ENCODE peak calls at places on chromosomes 5 and 9, in seven cellular contexts. Y, A, G, K, E, Q and H are unnamed samples.

GRCh38 chr9:80204054-80204453 is 632.3 kb downstream of the TLE4 start:
- DNase-seq in K (peak), E (no peak), Q (no peak), G (no peak), Y (peak), A (no peak), H (no peak)

GRCh38 chr5:43303242-43303641 is 10.0 kb downstream of the HMGCS1 start:
- DNase-seq in Q (no peak), G (no peak), E (no peak), Y (no peak), K (peak), A (no peak), H (no peak)

GRCh38 chr5:160021818-160022446 is 13.0 kb downstream of the TTC1 start:
- DNase-seq in A (peak), K (peak), G (peak), Q (no peak), E (peak), Y (peak), H (peak)

GRCh38 chr5:10214036-10214435 is 35.7 kb downstream of the ATPSCKMT start:
- DNase-seq in E (no peak), G (no peak), Q (no peak), Y (no peak), A (no peak), K (no peak), H (no peak)

GRCh38 chr9:136700959-136701664 is 11.3 kb upstream of the DIPK1B start:
- DNase-seq in E (no peak), G (no peak), A (no peak), Q (no peak), Y (peak), K (no peak), H (no peak)

GRCh38 chr5:3741372-3741770 is 145.7 kb downstream of the IRX1 start:
- DNase-seq in A (no peak), Q (no peak), G (no peak), K (no peak), Y (no peak), E (no peak), H (no peak)

GRCh38 chr5:73706963-73707362 is 81.0 kb downstream of the ARHGEF28 start:
- DNase-seq in E (no peak), Q (no peak), A (no peak), G (no peak), Y (peak), K (peak), H (no peak)

GRCh38 chr9:77999231-77999631 is 32.4 kb downstream of the GNAQ start:
- DNase-seq in E (no peak), Y (peak), Q (no peak), K (peak), G (no peak), A (no peak), H (no peak)

GRCh38 chr5:181188700-181189362 is 16.2 kb downstream of the TRIM7 start:
- DNase-seq in E (peak), G (peak), Q (no peak), K (peak), Y (peak), A (peak), H (peak)

GRCh38 chr5:96282020-96282419 is 151.0 kb downstream of the PCSK1 start:
- DNase-seq in K (peak), A (no peak), E (no peak), Q (no peak), G (no peak), Y (no peak), H (no peak)

GRCh38 chr5:96278995-96279394 is 154.1 kb downstream of the PCSK1 start:
- DNase-seq in E (no peak), Q (no peak), A (no peak), K (no peak), Y (no peak), G (no peak), H (no peak)

GRCh38 chr5:96279796-96280542 is 153.1 kb downstream of the PCSK1 start:
- DNase-seq in A (no peak), Y (peak), Q (no peak), G (no peak), K (peak), E (no peak), H (no peak)

GRCh38 chr5:96283589-96283988 is 149.5 kb downstream of the PCSK1 start:
- DNase-seq in Q (no peak), Y (no peak), A (no peak), G (no peak), E (no peak), K (no peak), H (no peak)

GRCh38 chr5:96280946-96281393 is 152.1 kb downstream of the PCSK1 start:
- DNase-seq in Q (no peak), E (no peak), A (no peak), Y (no peak), G (no peak), K (no peak), H (no peak)
- H4K8ac ChIP-seq in Q (no peak), E (no peak), A (no peak), Y (no peak), G (no peak), K (no peak), H (no peak)

GRCh38 chr5:150641826-150642566 is 1.5 kb downstream of the SYNPO start:
- DNase-seq in Q (no peak), A (no peak), Y (no peak), E (no peak), G (peak), K (peak), H (no peak)
- H4K8ac ChIP-seq in Q (no peak), A (no peak), Y (peak), E (no peak), G (peak), K (peak), H (no peak)

GRCh38 chr9:21519855-21520434 is 37.8 kb upstream of the IFNE start:
- DNase-seq in Y (no peak), Q (no peak), E (no peak), K (no peak), G (no peak), A (no peak), H (no peak)

GRCh38 chr9:21520501-21521228 is 38.6 kb upstream of the IFNE start:
- DNase-seq in A (no peak), Q (no peak), E (no peak), K (no peak), G (no peak), Y (no peak), H (no peak)

GRCh38 chr9:21521448-21521847 is 39.3 kb upstream of the IFNE start:
- DNase-seq in Q (no peak), G (no peak), A (no peak), E (no peak), Y (no peak), K (no peak), H (no peak)

GRCh38 chr9:21513431-21513830 is 31.3 kb upstream of the IFNE start:
- DNase-seq in K (no peak), Y (peak), E (no peak), G (no peak), Q (no peak), A (no peak), H (no peak)

DNA sequence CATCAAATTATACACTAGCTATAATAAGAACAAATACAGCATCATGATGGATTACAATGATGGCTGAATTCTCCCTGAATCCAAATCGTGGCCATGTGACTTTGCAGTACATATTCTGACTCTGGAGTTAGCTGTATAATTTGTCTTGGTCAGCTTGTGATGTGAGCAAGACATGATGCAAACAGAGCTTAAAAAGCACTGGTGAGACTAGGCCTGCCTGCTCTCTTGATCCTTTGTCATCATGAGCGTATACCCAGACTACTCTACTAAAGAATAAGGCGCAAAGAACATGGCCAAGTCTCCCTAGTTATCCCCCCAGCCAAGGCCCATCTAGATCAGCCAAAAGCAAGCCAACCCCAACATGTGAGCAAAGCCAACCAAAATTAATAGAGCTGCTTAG is 34.7 kb upstream of the IFNE start:
- DNase-seq in A (no peak), G (no peak), K (no peak), Q (no peak), Y (peak), E (no peak), H (no peak)
- H4K8ac ChIP-seq in A (no peak), G (no peak), K (no peak), Q (no peak), Y (no peak), E (no peak), H (no peak)

DNA sequence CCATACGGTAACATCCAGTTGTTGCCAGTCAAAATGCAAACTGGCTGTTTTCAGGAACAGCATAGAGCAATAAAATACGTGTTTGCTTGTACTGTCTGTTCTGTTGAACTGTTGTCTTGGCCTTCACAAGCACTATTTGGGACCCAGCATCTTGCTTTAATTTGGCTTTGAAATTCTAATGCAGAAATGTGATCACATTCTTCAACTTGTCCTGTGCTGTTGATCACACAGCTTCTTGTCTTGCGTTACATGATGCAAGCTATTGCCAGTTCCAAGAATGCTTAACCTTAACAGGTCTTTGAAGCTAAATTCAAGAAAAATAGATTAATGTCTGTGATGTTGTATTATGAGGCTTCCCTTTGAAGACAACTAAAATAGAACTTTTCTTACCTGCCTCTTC is 34.6 kb upstream of the TTC23L start:
- DNase-seq in G (no peak), Y (no peak), Q (no peak), A (no peak), E (no peak), K (no peak), H (no peak)
- H4K8ac ChIP-seq in G (no peak), Y (no peak), Q (no peak), A (no peak), E (no peak), K (no peak), H (no peak)

GRCh38 chr9:37499297-37499696 is 13.5 kb downstream of the POLR1E start:
- DNase-seq in Q (no peak), K (no peak), G (no peak), E (no peak), Y (no peak), A (no peak), H (no peak)
- H4K8ac ChIP-seq in Q (no peak), K (no peak), G (no peak), E (no peak), Y (no peak), A (no peak), H (no peak)